ENCODE peak calls at places on chromosome 21, in four cellular contexts. F, Z, A and R are unnamed samples.
A peak's percentile ranks its signal among the peaks of the same experiment; 100 is the strongest.

GRCh38 chr21:15848632-15849031 is 118.8 kb downstream of the USP25 start:
- DNase-seq in Z (no peak), F (no peak), A (no peak), R (no peak)

GRCh38 chr21:28952686-28953085 is 40.0 kb downstream of the LTN1 start:
- DNase-seq in A (no peak), F (no peak), Z (no peak), R (no peak)

GRCh38 chr21:42692688-42693087 is 39.3 kb downstream of the PDE9A start:
- DNase-seq in F (no peak), A (no peak), Z (no peak), R (no peak)

GRCh38 chr21:36509966-36510742 is 30.2 kb upstream of the CLDN14 start:
- DNase-seq in Z (no peak), A (no peak), F (no peak), R (no peak)

GRCh38 chr21:37799193-37800121 is 116.8 kb downstream of the KCNJ6 start:
- DNase-seq in A (peak; percentile 6), Z (no peak), F (no peak), R (no peak)

GRCh38 chr21:35470522-35470921 is 421.4 kb upstream of the RUNX1 start:
- DNase-seq in Z (no peak), F (peak; percentile 51), A (no peak), R (no peak)

GRCh38 chr21:32585042-32585710 is at the start of gene TCP10L:
- DNase-seq in A (no peak), Z (no peak), F (no peak), R (no peak)

GRCh38 chr21:36125513-36126121 is 9.3 kb upstream of the CBR3 start:
- DNase-seq in F (peak; percentile 66), Z (no peak), A (peak; percentile 47), R (no peak)

GRCh38 chr21:30014883-30015282 is 75.1 kb upstream of the GRIK1 start:
- DNase-seq in A (no peak), F (no peak), Z (no peak), R (no peak)

GRCh38 chr21:20971296-20971921 is 26.8 kb upstream of the NCAM2 start:
- DNase-seq in F (peak; percentile 50), Z (no peak), A (peak; percentile 46), R (no peak)

DNA sequence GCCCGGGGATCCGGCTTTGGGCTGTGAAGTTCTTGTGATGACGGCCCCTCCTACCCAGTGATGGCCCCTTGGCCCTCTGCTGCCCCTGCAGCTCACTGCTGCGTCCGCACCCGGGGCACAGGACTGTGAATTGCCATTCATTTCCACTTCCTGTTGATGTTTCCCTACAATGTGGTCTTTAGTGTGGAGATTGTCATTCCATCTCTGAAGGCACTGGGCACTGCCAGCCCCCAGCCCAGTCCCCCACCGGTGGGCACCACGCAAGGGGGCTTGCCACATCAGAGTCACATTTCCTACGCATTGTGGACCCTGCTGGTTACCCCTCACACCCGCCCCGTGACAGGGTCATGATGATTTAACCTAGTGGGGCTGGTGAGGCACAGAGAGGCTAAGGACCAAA is 2.5 kb upstream of the MX2 start:
- DNase-seq in Z (no peak), A (peak; percentile 21), F (peak; percentile 3), R (no peak)
- TF ChIP-seq CTCF in Z (no peak), A (no peak), F (peak; percentile 21), R (no peak)

DNA sequence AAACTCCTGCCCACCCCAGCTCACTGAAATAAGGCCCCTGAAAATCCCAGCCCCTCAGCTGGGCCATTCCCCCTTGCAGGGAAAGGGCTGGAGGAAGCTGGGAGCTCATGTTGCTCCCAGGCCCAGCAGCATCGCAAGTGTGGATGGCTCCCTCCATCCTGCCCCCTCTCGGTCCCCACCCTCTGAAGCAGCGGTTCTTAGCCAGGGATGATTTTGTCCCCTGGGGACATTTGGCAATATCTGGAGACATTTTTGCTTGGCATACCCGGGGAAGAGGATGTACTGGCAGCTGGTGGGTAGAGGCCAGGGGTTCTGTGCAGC is 56.8 kb downstream of the PSMG1 start:
- DNase-seq in A (no peak), F (no peak), Z (no peak), R (no peak)
- TF ChIP-seq CTCF in A (no peak), F (no peak), Z (no peak), R (no peak)

GRCh38 chr21:25898671-25899070 is 163.9 kb downstream of the GABPA start:
- DNase-seq in F (no peak), A (no peak), Z (no peak), R (no peak)

GRCh38 chr21:25891596-25891995 is 156.8 kb downstream of the GABPA start:
- DNase-seq in A (no peak), Z (no peak), F (no peak), R (no peak)

GRCh38 chr21:25897383-25897782 is 162.6 kb downstream of the GABPA start:
- DNase-seq in A (no peak), Z (no peak), F (no peak), R (no peak)

GRCh38 chr21:25896657-25897056 is 161.9 kb downstream of the GABPA start:
- DNase-seq in Z (no peak), F (no peak), A (no peak), R (no peak)

DNA sequence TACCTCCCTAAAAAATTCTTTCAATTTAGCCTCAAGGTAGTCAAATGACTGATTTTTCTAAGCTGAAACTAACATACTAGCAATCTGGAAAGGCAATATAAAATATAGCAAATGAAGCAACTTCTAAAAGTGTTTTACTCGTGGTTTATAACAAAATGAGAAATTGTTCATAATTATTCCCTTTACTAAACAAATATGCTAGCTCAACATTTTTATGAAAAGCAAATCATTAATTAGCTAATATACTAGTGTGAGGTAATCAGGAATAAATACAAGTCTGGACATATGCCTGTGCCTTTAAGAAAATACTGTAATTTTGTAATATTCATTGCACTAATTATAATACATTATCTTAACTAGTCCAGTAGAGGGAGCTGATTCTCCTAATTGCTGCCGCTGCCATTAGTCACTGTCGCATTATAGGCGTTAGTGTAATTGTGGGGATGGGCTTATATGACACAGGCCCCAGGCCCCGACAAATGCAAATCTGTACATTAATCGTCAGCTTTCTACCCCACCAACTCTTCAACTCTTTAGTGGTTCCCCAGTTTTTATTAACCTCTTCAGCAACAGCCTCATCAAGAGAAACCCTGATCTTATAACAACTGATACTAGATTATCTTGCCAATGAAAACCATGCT is 160.9 kb downstream of the GABPA start:
- DNase-seq in F (no peak), A (no peak), Z (peak; percentile 4), R (no peak)
- TF ChIP-seq CTCF in F (peak; percentile 48), A (peak; percentile 54), Z (peak; percentile 56), R (no peak)

GRCh38 chr21:40143822-40144525 is 276.7 kb downstream of the PCP4 start:
- DNase-seq in F (peak; percentile 50), Z (no peak), A (peak; percentile 80), R (no peak)
- TF ChIP-seq CTCF in F (peak; percentile 74), Z (peak; percentile 55), A (peak; percentile 98), R (no peak)

DNA sequence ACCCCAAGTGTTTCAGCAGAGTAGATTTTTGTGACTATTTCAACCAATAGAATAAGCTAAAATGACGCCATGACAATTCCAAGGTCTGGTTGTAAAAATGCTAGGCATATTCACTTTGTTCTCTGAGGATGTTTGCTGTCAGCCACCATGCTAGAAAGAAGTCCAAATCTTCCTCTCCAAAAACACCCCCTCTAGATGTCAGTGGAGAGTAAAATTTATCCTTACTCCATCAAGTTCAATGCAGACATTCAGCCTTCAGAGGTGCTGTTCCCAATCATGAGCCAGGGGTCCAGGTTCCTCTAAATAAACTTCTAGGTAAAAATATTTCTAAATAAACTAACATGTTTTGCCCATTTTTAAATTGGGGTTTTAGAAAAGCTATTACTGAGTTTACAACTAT is 395.4 kb upstream of the ADAMTS5 start:
- DNase-seq in Z (no peak), A (no peak), F (no peak), R (no peak)
- TF ChIP-seq CTCF in Z (peak; percentile 22), A (no peak), F (no peak), R (no peak)

DNA sequence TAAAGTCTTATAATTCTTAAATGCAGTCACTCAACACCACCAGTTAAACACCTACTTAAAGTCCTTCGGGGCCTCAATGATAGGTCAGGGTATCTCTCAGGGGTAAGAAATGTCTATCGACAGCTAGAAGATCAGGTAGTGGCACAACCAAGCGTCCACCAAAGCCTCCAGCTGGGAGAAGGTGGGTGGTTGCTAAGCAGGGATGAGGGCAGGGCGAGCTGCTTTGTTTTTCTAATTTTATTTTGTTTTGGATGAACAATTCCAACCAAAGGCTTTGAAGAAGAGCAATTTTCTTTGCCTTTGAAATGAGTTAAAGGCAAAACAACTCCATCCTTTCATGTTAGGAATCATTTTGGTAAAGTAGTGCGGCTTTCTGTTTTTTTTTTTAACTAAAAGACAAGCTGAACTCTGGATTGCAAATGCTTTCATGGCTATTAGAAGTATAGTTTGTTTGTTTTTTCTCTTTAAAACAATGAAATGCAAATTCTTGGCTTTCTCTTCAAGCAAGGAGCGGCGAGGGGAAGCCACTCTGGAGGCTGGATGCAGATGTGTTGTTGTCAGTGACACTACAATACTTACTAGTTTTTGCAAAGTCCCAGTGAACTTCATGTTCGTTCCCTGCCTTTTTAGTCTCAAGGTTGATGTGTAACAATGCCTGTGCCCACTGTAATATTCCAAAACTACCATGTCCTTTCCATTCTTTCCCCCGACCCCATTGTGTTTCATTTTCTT is 106.0 kb downstream of the MRPS6 start:
- DNase-seq in F (no peak), A (no peak), Z (no peak), R (no peak)
- TF ChIP-seq CTCF in F (no peak), A (no peak), Z (no peak), R (no peak)

DNA sequence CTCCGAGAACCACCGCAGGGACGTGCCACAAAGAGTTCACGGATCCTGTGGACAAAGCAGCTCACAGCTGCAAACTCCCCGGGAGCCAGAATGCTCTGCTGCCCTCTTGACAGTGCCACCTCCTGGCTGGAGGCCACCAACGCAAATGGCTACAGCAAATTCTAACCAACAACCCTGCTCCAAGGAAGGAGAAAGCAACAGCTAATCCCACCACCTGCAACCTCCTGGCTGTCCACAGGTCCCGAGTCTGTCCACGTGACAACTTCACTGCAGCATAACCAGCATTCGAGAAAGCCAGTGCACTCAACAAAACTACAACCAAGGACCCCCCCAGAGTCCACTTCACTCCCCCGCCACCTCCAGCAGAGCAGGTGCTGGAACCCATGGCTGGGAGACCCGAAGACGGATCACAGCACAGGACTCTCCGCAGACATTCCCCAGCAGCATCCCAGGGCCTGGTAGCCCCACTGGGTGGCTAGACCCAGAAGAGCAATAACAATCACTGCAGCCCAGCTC is 17.3 kb downstream of the POFUT2 start:
- DNase-seq in A (no peak), Z (no peak), F (no peak), R (no peak)
- TF ChIP-seq CTCF in A (no peak), Z (peak; percentile 36), F (peak; percentile 52), R (no peak)